ENCODE peak calls at places on chromosome X, in four cellular contexts. Z is K562, I is HepG2, T is HCT116. A is an unnamed sample.

GRCh38 chrX:107549504-107549903 is 78.8 kb upstream of the PRPS1 start:
- DNase-seq in Z (no peak), I (no peak), T (no peak), A (no peak)

GRCh38 chrX:27715610-27716009 is 92.2 kb upstream of the MAGEB10 start:
- DNase-seq in Z (no peak), I (no peak), T (no peak), A (no peak)

GRCh38 chrX:96704661-96705060 is 20.0 kb downstream of the DIAPH2 start:
- DNase-seq in Z (no peak), I (no peak), T (no peak), A (no peak)

GRCh38 chrX:45788941-45789348 is 588.3 kb upstream of the DIPK2B start:
- DNase-seq in Z (no peak), I (no peak), T (no peak), A (no peak)

GRCh38 chrX:115344885-115345653 is 55.6 kb downstream of the LUZP4 start:
- DNase-seq in Z (no peak), I (peak), T (peak), A (peak)

GRCh38 chrX:10326578-10326977 is 169.8 kb downstream of the CLCN4 start:
- DNase-seq in Z (no peak), I (peak), T (peak), A (peak)

GRCh38 chrX:2614911-2615310 is 76.2 kb upstream of the CD99 start:
- DNase-seq in Z (peak), I (no peak), T (no peak), A (no peak)

GRCh38 chrX:3699841-3700381 is 13.5 kb downstream of the PRKX start:
- DNase-seq in Z (no peak), I (no peak), T (no peak), A (no peak)

GRCh38 chrX:118560380-118560932 is 64.8 kb downstream of the DOCK11 start:
- DNase-seq in Z (no peak), I (no peak), T (no peak), A (no peak)

GRCh38 chrX:34849371-34849770 is 93.2 kb upstream of the FAM47B start:
- DNase-seq in Z (no peak), I (no peak), T (no peak), A (no peak)

GRCh38 chrX:9677098-9677739 is 88.4 kb downstream of the GPR143 start:
- DNase-seq in Z (no peak), I (no peak), T (no peak), A (no peak)

GRCh38 chrX:40908857-40909475 is 173.6 kb upstream of the MED14 start:
- DNase-seq in Z (no peak), I (no peak), T (peak), A (no peak)

GRCh38 chrX:132092439-132093065 is 35.3 kb downstream of the FRMD7 start:
- DNase-seq in Z (peak), I (peak), T (peak), A (peak)

GRCh38 chrX:130097507-130098201 is 12.6 kb downstream of the ELF4 start:
- DNase-seq in Z (peak), I (peak), T (no peak), A (peak)
- TF ChIP-seq ELF1 in Z (no peak), I (no peak), T (no peak), A (no peak)

DNA sequence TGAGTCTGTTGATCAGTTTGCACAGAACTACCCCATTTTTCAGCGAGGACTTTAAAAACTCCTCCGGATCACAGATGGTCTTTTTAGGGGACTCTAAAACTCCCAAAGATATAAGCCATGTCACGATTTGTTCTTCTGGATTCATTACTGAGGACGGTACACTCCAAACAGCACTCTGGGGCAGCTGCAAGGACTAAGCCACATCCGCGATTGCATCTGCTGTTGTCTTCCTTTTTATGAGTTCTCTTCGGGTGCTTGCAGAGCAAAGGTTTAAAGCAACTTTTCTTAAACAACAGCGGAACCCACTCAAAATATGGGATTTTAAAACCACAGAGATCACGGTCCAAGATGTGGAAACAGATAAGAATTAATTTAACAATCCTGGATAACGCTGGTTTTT is at the start of gene ARHGEF6:
- DNase-seq in Z (no peak), I (no peak), T (no peak), A (no peak)
- TF ChIP-seq JUND in Z (no peak), I (no peak), T (no peak), A (no peak)

DNA sequence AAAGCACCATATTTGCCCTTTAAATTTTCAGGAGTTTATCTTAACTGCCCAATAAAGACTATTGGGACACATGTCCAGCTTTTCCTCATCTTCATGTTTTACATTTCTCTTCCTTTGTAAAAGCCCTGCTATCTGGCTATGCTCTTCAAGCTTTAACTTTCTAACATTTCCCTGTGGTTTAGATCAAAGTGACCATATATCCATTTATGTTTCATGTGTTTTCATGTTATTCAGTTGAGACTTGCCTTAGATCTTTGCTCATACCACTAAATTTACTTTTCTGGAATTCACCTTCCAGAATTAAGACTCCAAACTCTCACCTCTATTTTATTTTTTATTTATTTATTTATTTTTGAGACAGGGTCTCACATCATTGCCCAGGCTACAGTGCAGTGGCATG is 78.5 kb downstream of the EFHC2 start:
- DNase-seq in Z (no peak), I (no peak), T (no peak), A (no peak)
- TF ChIP-seq ELF1 in Z (no peak), I (no peak), T (no peak), A (no peak)

GRCh38 chrX:72041166-72041565 is 90.5 kb downstream of the RTL5 start:
- DNase-seq in Z (no peak), I (no peak), T (no peak), A (no peak)
- TF ChIP-seq JUND in Z (no peak), I (no peak), T (no peak), A (no peak)